ENCODE peak calls at places on chromosome 12, in eight cellular contexts. D is T-helper 17 cell; J is OCI-M1; K is CD4-positive, alpha-beta T cell; F is GDM1; W is activated CD4-positive, CD25-positive, alpha-beta regulatory T cell; R is NCI-H1092 treated with DMSO at 0.1 percent for 48 hours; L is activated CD4-positive, alpha-beta T cell treated with anti-CD3 and anti-CD28 coated beads, Interleukin-2, amount 50 U/mL, for 1 hour. G is an unnamed sample.

GRCh38 chr12:21940549-21940948 is 677 bp downstream of the ABCC9 start:
- DNase-seq in L (no peak), K (no peak), W (no peak), R (no peak), F (no peak), D (no peak), J (no peak), G (no peak)

GRCh38 chr12:109795023-109795422 is 38.2 kb downstream of the TRPV4 start:
- DNase-seq in L (no peak), K (no peak), F (no peak), J (peak), D (no peak), R (no peak), W (no peak), G (no peak)

GRCh38 chr12:101044512-101045074 is 165.4 kb downstream of the SLC5A8 start:
- DNase-seq in D (no peak), R (no peak), J (no peak), K (no peak), F (no peak), L (no peak), W (no peak), G (no peak)

GRCh38 chr12:63792333-63792732 is 12.6 kb downstream of the RXYLT1 start:
- DNase-seq in D (no peak), R (peak), K (no peak), W (no peak), L (no peak), F (no peak), J (no peak), G (no peak)

GRCh38 chr12:4908694-4909396 is 860 bp upstream of the KCNA1 start:
- DNase-seq in F (no peak), K (no peak), R (peak), J (no peak), W (no peak), L (no peak), D (no peak), G (no peak)

GRCh38 chr12:19035552-19035951 is 94.0 kb upstream of the PLEKHA5 start:
- DNase-seq in R (no peak), L (no peak), K (no peak), F (no peak), J (no peak), D (no peak), W (no peak), G (no peak)

GRCh38 chr12:103423061-103423473 is 72.7 kb downstream of the C12orf42 start:
- DNase-seq in L (no peak), K (no peak), W (no peak), R (peak), F (no peak), D (no peak), J (no peak), G (no peak)

GRCh38 chr12:124613151-124613585 is 45.8 kb upstream of the NCOR2 start:
- DNase-seq in R (no peak), F (no peak), W (no peak), L (no peak), J (no peak), K (no peak), D (no peak), G (no peak)

GRCh38 chr12:45674181-45674580 is 55.3 kb upstream of the ARID2 start:
- DNase-seq in L (no peak), R (no peak), K (no peak), J (no peak), F (no peak), W (no peak), D (no peak), G (no peak)

GRCh38 chr12:40684986-40685385 is 7.3 kb upstream of the CNTN1 start:
- DNase-seq in F (no peak), D (no peak), K (no peak), W (no peak), J (no peak), R (no peak), L (no peak), G (no peak)

GRCh38 chr12:27498761-27499160 is 25.2 kb upstream of the PPFIBP1 start:
- DNase-seq in D (no peak), L (no peak), R (no peak), W (no peak), J (peak), F (no peak), K (no peak), G (no peak)